ENCODE peak calls at places on chromosomes 5 and 9, in five cellular contexts. P, W, I, K and B are unnamed samples. For H3K9me3 and H3K4me1, the result is how much of the 10 kb centered on the place peaks cover.

GRCh38 chr5:60972225-60972624 is 27.2 kb downstream of the NDUFAF2 start:
- DNase-seq in P (no peak), W (no peak), I (no peak), K (no peak), B (no peak)

GRCh38 chr5:90293931-90294330 is 115.6 kb downstream of the CETN3 start:
- DNase-seq in P (peak), W (no peak), I (no peak), K (no peak), B (no peak)

GRCh38 chr9:24582363-24583126 is 36.8 kb upstream of the IZUMO3 start:
- DNase-seq in P (no peak), W (no peak), I (no peak), K (no peak), B (no peak)

GRCh38 chr9:34986541-34987047 is 3.0 kb upstream of the DNAJB5 start:
- DNase-seq in P (no peak), W (no peak), I (peak), K (peak), B (no peak)

GRCh38 chr5:79229357-79230174 is 6.4 kb upstream of the JMY start:
- DNase-seq in P (no peak), W (no peak), I (no peak), K (no peak), B (no peak)

GRCh38 chr5:14190194-14191164 is 47.3 kb downstream of the TRIO start:
- DNase-seq in P (peak), W (no peak), I (no peak), K (peak), B (no peak)

GRCh38 chr9:68552700-68553099 is 12.0 kb upstream of the TMEM252 start:
- DNase-seq in P (peak), W (no peak), I (no peak), K (no peak), B (no peak)

GRCh38 chr5:72267685-72268084 is 52.4 kb downstream of the MRPS27 start:
- DNase-seq in P (no peak), W (no peak), I (no peak), K (no peak), B (no peak)

GRCh38 chr5:72347801-72348305 is 27.7 kb downstream of the PTCD2 start:
- DNase-seq in P (peak), W (no peak), I (no peak), K (no peak), B (no peak)

GRCh38 chr9:137834846-137835546 is 42.6 kb upstream of the CACNA1B start:
- DNase-seq in P (no peak), W (no peak), I (no peak), K (peak), B (no peak)

GRCh38 chr5:138955013-138955660 is 80.0 kb upstream of the LRRTM2 start:
- DNase-seq in P (no peak), W (peak), I (peak), K (peak), B (no peak)

GRCh38 chr5:168434746-168435321 is 51.4 kb upstream of the RARS1 start:
- DNase-seq in P (no peak), W (no peak), I (no peak), K (no peak), B (no peak)

GRCh38 chr5:160514866-160515265 is 93.2 kb downstream of the PTTG1 start:
- DNase-seq in P (no peak), W (no peak), I (no peak), K (no peak), B (no peak)

GRCh38 chr9:122219856-122220672 is 8.7 kb downstream of the LHX6 start:
- DNase-seq in P (no peak), W (no peak), I (no peak), K (no peak), B (no peak)

GRCh38 chr5:176901260-176902101 is 2.3 kb upstream of the HK3 start:
- DNase-seq in P (no peak), W (no peak), I (no peak), K (no peak), B (no peak)

GRCh38 chr9:4970970-4971641 is 14.0 kb upstream of the JAK2 start:
- DNase-seq in P (no peak), W (peak), I (no peak), K (no peak), B (no peak)

GRCh38 chr5:94184870-94185269 is 433.5 kb downstream of the KIAA0825 start:
- DNase-seq in P (no peak), W (no peak), I (no peak), K (no peak), B (no peak)

GRCh38 chr5:168647083-168647482 is 67.9 kb upstream of the PANK3 start:
- DNase-seq in P (peak), W (no peak), I (no peak), K (no peak), B (no peak)

GRCh38 chr5:120327180-120327579 is 136.9 kb upstream of the PRR16 start:
- DNase-seq in P (no peak), W (no peak), I (no peak), K (no peak), B (no peak)

GRCh38 chr5:115460476-115460875 is 84.1 kb downstream of the FEM1C start:
- DNase-seq in P (peak), W (peak), I (no peak), K (no peak), B (no peak)

GRCh38 chr5:52378237-52378636 is 409.5 kb upstream of the ITGA1 start:
- DNase-seq in P (no peak), W (no peak), I (no peak), K (no peak), B (no peak)

GRCh38 chr9:127166651-127167524 is 44.5 kb upstream of the ANGPTL2 start:
- DNase-seq in P (no peak), W (peak), I (no peak), K (no peak), B (no peak)

GRCh38 chr9:117035546-117035945 is 348.4 kb downstream of the TRIM32 start:
- DNase-seq in P (no peak), W (no peak), I (no peak), K (no peak), B (no peak)

DNA sequence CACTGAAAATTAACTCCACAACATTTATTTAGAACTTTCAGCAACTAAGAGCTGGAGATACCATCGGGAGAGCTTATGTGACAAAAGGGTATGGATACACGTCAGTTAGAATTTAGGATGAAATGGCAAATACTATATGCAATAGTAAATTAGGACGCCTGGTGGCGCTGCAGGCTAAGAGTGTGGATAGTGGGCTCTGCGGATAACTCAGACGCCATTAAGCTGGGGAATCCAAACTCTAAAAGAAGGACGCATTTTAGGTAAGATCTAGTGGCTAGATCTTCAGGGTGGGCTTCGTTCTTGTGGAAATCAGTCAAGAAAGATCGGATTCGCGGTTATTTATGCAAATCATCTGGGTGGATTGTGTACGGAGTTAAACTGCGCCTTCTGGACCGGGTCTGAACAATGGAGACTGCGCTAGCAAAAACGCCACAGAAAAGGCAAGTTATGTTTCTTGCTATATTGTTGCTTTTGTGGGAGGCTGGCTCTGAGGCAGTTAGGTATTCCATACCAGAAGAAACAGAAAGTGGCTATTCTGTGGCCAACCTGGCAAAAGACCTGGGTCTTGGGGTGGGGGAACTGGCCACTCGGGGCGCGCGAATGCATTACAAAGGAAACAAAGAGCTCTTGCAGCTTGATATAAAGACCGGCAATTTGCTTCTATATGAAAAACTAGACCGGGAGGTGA is at the start of gene PCDHB5:
- DNase-seq in P (peak), W (no peak), I (peak), K (no peak), B (no peak)
- H3K9me3 ChIP-seq in P (under half), W (half or more), I (under half), K (under half), B (under half)

GRCh38 chr5:149210968-149211495 is 60.6 kb upstream of the AFAP1L1 start:
- DNase-seq in P (no peak), W (no peak), I (no peak), K (no peak), B (no peak)
- H3K4me1 ChIP-seq in P (under half), W (under half), I (under half), K (under half), B (under half)

GRCh38 chr5:73693573-73694061 is 67.6 kb downstream of the ARHGEF28 start:
- DNase-seq in P (peak), W (no peak), I (no peak), K (no peak), B (no peak)

GRCh38 chr5:73692166-73692640 is 66.2 kb downstream of the ARHGEF28 start:
- DNase-seq in P (no peak), W (no peak), I (no peak), K (no peak), B (no peak)

GRCh38 chr5:73690015-73690414 is 64.0 kb downstream of the ARHGEF28 start:
- DNase-seq in P (no peak), W (no peak), I (no peak), K (no peak), B (no peak)

GRCh38 chr5:73692981-73693380 is 67.0 kb downstream of the ARHGEF28 start:
- DNase-seq in P (no peak), W (no peak), I (no peak), K (no peak), B (no peak)

GRCh38 chr5:73691301-73691700 is 65.3 kb downstream of the ARHGEF28 start:
- DNase-seq in P (no peak), W (no peak), I (no peak), K (no peak), B (no peak)
- H3K4me3 ChIP-seq in P (no peak), W (no peak), I (no peak), K (no peak), B (no peak)

DNA sequence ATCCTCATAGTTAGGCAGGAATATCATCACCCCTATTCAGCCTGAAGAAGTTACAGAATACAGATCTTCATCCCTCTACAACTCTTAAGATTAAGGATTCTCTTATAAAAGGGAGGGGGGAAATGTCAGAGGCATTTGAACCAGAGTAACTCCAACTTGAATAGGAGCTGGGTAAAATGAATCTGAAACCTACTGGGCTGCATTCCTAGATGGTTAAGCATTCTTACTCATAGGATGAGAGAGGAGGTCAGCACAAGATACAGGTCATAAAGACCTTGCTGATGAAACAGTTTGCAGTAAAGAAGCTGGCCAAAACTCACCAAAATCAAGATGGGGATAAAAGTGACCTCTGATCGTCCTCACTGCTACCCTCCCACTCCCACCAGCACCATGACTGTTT is 14.4 kb downstream of the FREM1 start:
- DNase-seq in P (no peak), W (no peak), I (no peak), K (no peak), B (no peak)
- H3K9me3 ChIP-seq in P (under half), W (under half), I (under half), K (under half), B (under half)